ENCODE peak calls at places on chromosomes 4 and X, in five cellular contexts. U is endothelial cell of umbilical vein, H is spleen, G is transverse colon, S is K562. Q is an unnamed sample.

GRCh38 chr4:180909279-180909678 is 1333.9 kb upstream of the TENM3 start:
- DNase-seq in U (no peak), H (no peak), G (no peak), S (no peak), Q (no peak)

GRCh38 chr4:81913427-81913878 is 441.7 kb upstream of the RASGEF1B start:
- DNase-seq in U (peak; percentile 34), H (no peak), G (peak; percentile 51), S (peak; percentile 79), Q (peak; percentile 6)

GRCh38 chrX:133401539-133401938 is 13.8 kb downstream of the GPC4 start:
- DNase-seq in U (no peak), H (no peak), G (no peak), S (no peak), Q (no peak)

GRCh38 chrX:131577999-131578734 is 34.3 kb downstream of the OR13H1 start:
- DNase-seq in U (no peak), H (no peak), G (no peak), S (no peak), Q (no peak)

GRCh38 chrX:40105791-40106676 is 8.3 kb upstream of the BCOR start:
- DNase-seq in U (peak; percentile 27), H (peak; percentile 91), G (peak; percentile 78), S (peak; percentile 68), Q (peak; percentile 63)

GRCh38 chr4:67634741-67635140 is 66.2 kb downstream of the UBA6 start:
- DNase-seq in U (no peak), H (no peak), G (no peak), S (no peak), Q (no peak)

GRCh38 chrX:140141444-140142029 is 176.2 kb upstream of the CXorf66 start:
- DNase-seq in U (peak; percentile 1), H (no peak), G (peak; percentile 17), S (peak; percentile 29), Q (peak; percentile 4)

GRCh38 chr4:140688711-140689598 is 67.2 kb downstream of the TBC1D9 start:
- DNase-seq in U (no peak), H (no peak), G (no peak), S (no peak), Q (no peak)

GRCh38 chr4:2942532-2943363 is 20.5 kb downstream of the NOP14 start:
- DNase-seq in U (no peak), H (peak; percentile 77), G (peak; percentile 86), S (no peak), Q (no peak)

GRCh38 chr4:81426770-81427604 is 44.7 kb downstream of the RASGEF1B start:
- DNase-seq in U (no peak), H (no peak), G (no peak), S (no peak), Q (no peak)

GRCh38 chr4:111773858-111774257 is 371.4 kb upstream of the FAM241A start:
- DNase-seq in U (no peak), H (no peak), G (peak; percentile 73), S (no peak), Q (no peak)

GRCh38 chrX:74535633-74536141 is 78.7 kb downstream of the RLIM start:
- DNase-seq in U (peak; percentile 50), H (peak; percentile 83), G (peak; percentile 81), S (peak; percentile 12), Q (peak; percentile 54)

GRCh38 chr4:175882891-175883290 is 70.8 kb upstream of the GPM6A start:
- DNase-seq in U (no peak), H (no peak), G (no peak), S (no peak), Q (no peak)
- H3K4me1 ChIP-seq in U (no peaks in the 10 kb centered on the region), H (no peaks in the 10 kb centered on the region), G (no peaks in the 10 kb centered on the region), S (no peaks in the 10 kb centered on the region), Q (no peaks in the 10 kb centered on the region)

GRCh38 chrX:16882188-16882587 is 12.0 kb upstream of the RBBP7 start:
- DNase-seq in U (peak; percentile 17), H (peak; percentile 81), G (peak; percentile 57), S (peak; percentile 22), Q (peak; percentile 27)
- H3K27ac ChIP-seq in U (no peak overlapping the region), H (peak overlapping the region; percentile 79), G (peak overlapping the region; percentile 79), S (no peak overlapping the region), Q (peak overlapping the region; percentile 69)

GRCh38 chr4:84501721-84502267 is 2.7 kb upstream of the NKX6-1 start:
- DNase-seq in U (no peak), H (no peak), G (no peak), S (no peak), Q (no peak)
- TF ChIP-seq POLR2AphosphoS5 in U (no peak), H (no peak), G (no peak), S (no peak), Q (no peak)

GRCh38 chrX:65689377-65689776 is 21.9 kb downstream of the MSN start:
- DNase-seq in U (no peak), H (no peak), G (no peak), S (no peak), Q (no peak)
- H3K4me1 ChIP-seq in U (peaks cover 65% of the 10 kb centered on the region), H (peaks cover 96% of the 10 kb centered on the region), G (peaks cover 9% of the 10 kb centered on the region), S (no peaks in the 10 kb centered on the region), Q (no peaks in the 10 kb centered on the region)

GRCh38 chr4:148007303-148007702 is 275.4 kb downstream of the ARHGAP10 start:
- DNase-seq in U (peak; percentile 87), H (no peak), G (no peak), S (peak; percentile 9), Q (peak; percentile 60)
- H3K27ac ChIP-seq in U (peak overlapping the region; percentile 74), H (no peak overlapping the region), G (peak overlapping the region; percentile 36), S (no peak overlapping the region), Q (peak overlapping the region; percentile 8)

Q was measured in prostate gland.